ENCODE peak calls at places on chromosomes 6 and 20, in six cellular contexts. One of them, this sample, is unnamed.
A peak's percentile ranks its signal among the peaks of the same experiment; 100 is the strongest.

GRCh38 chr6:55040102-55040848 is 134.0 kb upstream of the HCRTR2 start:
- DNase-seq in left cardiac atrium: no peak
- DNase-seq in ecto neural progenitor cell: no peak
- DNase-seq in AML-193: peak; percentile 45
- DNase-seq in EL: peak; percentile 85
- DNase-seq in NCI-H1092 treated with DMSO at 0.1 percent for 48 hours: no peak
- DNase-seq in this sample: no peak

GRCh38 chr6:52881996-52882841 is 27.3 kb downstream of the GSTA3 start:
- DNase-seq in EL: peak; percentile 82
- DNase-seq in ecto neural progenitor cell: peak; percentile 69
- DNase-seq in NCI-H1092 treated with DMSO at 0.1 percent for 48 hours: peak; percentile 77
- DNase-seq in left cardiac atrium: peak; percentile 56
- DNase-seq in AML-193: peak; percentile 84
- DNase-seq in this sample: peak; percentile 49

GRCh38 chr6:113148576-113148975 is 708.6 kb upstream of the MARCKS start:
- DNase-seq in NCI-H1092 treated with DMSO at 0.1 percent for 48 hours: no peak
- DNase-seq in ecto neural progenitor cell: no peak
- DNase-seq in left cardiac atrium: no peak
- DNase-seq in EL: peak; percentile 9
- DNase-seq in AML-193: no peak
- DNase-seq in this sample: no peak

GRCh38 chr20:44247676-44248419 is 740 bp downstream of the GDAP1L1 start:
- DNase-seq in NCI-H1092 treated with DMSO at 0.1 percent for 48 hours: no peak
- DNase-seq in EL: peak; percentile 25
- DNase-seq in AML-193: no peak
- DNase-seq in ecto neural progenitor cell: peak; percentile 89
- DNase-seq in left cardiac atrium: peak; percentile 39
- DNase-seq in this sample: no peak

GRCh38 chr6:116444092-116444491 is 17.1 kb upstream of the CALHM6 start:
- DNase-seq in EL: peak; percentile 50
- DNase-seq in ecto neural progenitor cell: no peak
- DNase-seq in NCI-H1092 treated with DMSO at 0.1 percent for 48 hours: no peak
- DNase-seq in left cardiac atrium: no peak
- DNase-seq in AML-193: peak; percentile 69
- DNase-seq in this sample: no peak

GRCh38 chr6:44388135-44388487 is 605 bp downstream of the CDC5L start:
- DNase-seq in NCI-H1092 treated with DMSO at 0.1 percent for 48 hours: peak; percentile 34
- DNase-seq in AML-193: peak; percentile 52
- DNase-seq in ecto neural progenitor cell: no peak
- DNase-seq in left cardiac atrium: no peak
- DNase-seq in EL: no peak
- DNase-seq in this sample: no peak

GRCh38 chr6:5936140-5936539 is 70.6 kb downstream of the NRN1 start:
- DNase-seq in ecto neural progenitor cell: no peak
- DNase-seq in NCI-H1092 treated with DMSO at 0.1 percent for 48 hours: no peak
- DNase-seq in AML-193: no peak
- DNase-seq in EL: peak; percentile 56
- DNase-seq in left cardiac atrium: no peak
- DNase-seq in this sample: no peak

GRCh38 chr20:39623584-39624234 is 661.6 kb downstream of the DHX35 start:
- DNase-seq in ecto neural progenitor cell: no peak
- DNase-seq in NCI-H1092 treated with DMSO at 0.1 percent for 48 hours: no peak
- DNase-seq in AML-193: no peak
- DNase-seq in left cardiac atrium: no peak
- DNase-seq in EL: no peak
- DNase-seq in this sample: peak; percentile 54

GRCh38 chr6:15948930-15949900 is 179.7 kb upstream of the MYLIP start:
- DNase-seq in AML-193: no peak
- DNase-seq in left cardiac atrium: no peak
- DNase-seq in ecto neural progenitor cell: no peak
- DNase-seq in NCI-H1092 treated with DMSO at 0.1 percent for 48 hours: peak; percentile 65
- DNase-seq in EL: no peak
- DNase-seq in this sample: no peak

GRCh38 chr20:16059841-16060240 is 513.4 kb downstream of the KIF16B start:
- DNase-seq in AML-193: no peak
- DNase-seq in left cardiac atrium: no peak
- DNase-seq in NCI-H1092 treated with DMSO at 0.1 percent for 48 hours: no peak
- DNase-seq in ecto neural progenitor cell: no peak
- DNase-seq in EL: no peak
- DNase-seq in this sample: no peak

GRCh38 chr6:107108201-107108890 is 7.0 kb downstream of the BEND3 start:
- DNase-seq in ecto neural progenitor cell: no peak
- DNase-seq in EL: no peak
- DNase-seq in AML-193: peak; percentile 37
- DNase-seq in NCI-H1092 treated with DMSO at 0.1 percent for 48 hours: no peak
- DNase-seq in left cardiac atrium: no peak
- DNase-seq in this sample: no peak

GRCh38 chr6:64932486-64932885 is 774.5 kb downstream of the EYS start:
- DNase-seq in left cardiac atrium: no peak
- DNase-seq in EL: no peak
- DNase-seq in ecto neural progenitor cell: no peak
- DNase-seq in NCI-H1092 treated with DMSO at 0.1 percent for 48 hours: no peak
- DNase-seq in AML-193: no peak
- DNase-seq in this sample: no peak

GRCh38 chr6:40713002-40713719 is 126.0 kb upstream of the LRFN2 start:
- DNase-seq in ecto neural progenitor cell: no peak
- DNase-seq in NCI-H1092 treated with DMSO at 0.1 percent for 48 hours: no peak
- DNase-seq in EL: peak; percentile 8
- DNase-seq in left cardiac atrium: no peak
- DNase-seq in AML-193: no peak
- DNase-seq in this sample: no peak

GRCh38 chr6:114344971-114345274 is 2.1 kb upstream of the HS3ST5 start:
- DNase-seq in left cardiac atrium: no peak
- DNase-seq in AML-193: no peak
- DNase-seq in ecto neural progenitor cell: no peak
- DNase-seq in NCI-H1092 treated with DMSO at 0.1 percent for 48 hours: no peak
- DNase-seq in EL: no peak
- DNase-seq in this sample: no peak

GRCh38 chr6:125658759-125659431 is 90.5 kb upstream of the HEY2 start:
- DNase-seq in EL: peak; percentile 12
- DNase-seq in AML-193: no peak
- DNase-seq in left cardiac atrium: no peak
- DNase-seq in ecto neural progenitor cell: no peak
- DNase-seq in NCI-H1092 treated with DMSO at 0.1 percent for 48 hours: no peak
- DNase-seq in this sample: no peak

GRCh38 chr6:52538921-52539354 is 37.9 kb downstream of the TRAM2 start:
- DNase-seq in EL: peak; percentile 96
- DNase-seq in ecto neural progenitor cell: no peak
- DNase-seq in NCI-H1092 treated with DMSO at 0.1 percent for 48 hours: no peak
- DNase-seq in left cardiac atrium: no peak
- DNase-seq in AML-193: no peak
- DNase-seq in this sample: no peak

GRCh38 chr20:3430376-3431069 is 23.1 kb upstream of the DNAAF9 start:
- DNase-seq in EL: no peak
- DNase-seq in ecto neural progenitor cell: no peak
- DNase-seq in AML-193: peak; percentile 78
- DNase-seq in left cardiac atrium: no peak
- DNase-seq in NCI-H1092 treated with DMSO at 0.1 percent for 48 hours: no peak
- DNase-seq in this sample: no peak

GRCh38 chr6:25404693-25405169 is 125.6 kb downstream of the CARMIL1 start:
- DNase-seq in AML-193: peak; percentile 64
- DNase-seq in NCI-H1092 treated with DMSO at 0.1 percent for 48 hours: no peak
- DNase-seq in ecto neural progenitor cell: no peak
- DNase-seq in left cardiac atrium: no peak
- DNase-seq in EL: no peak
- DNase-seq in this sample: no peak

GRCh38 chr6:100229512-100229911 is 235.2 kb downstream of the SIM1 start:
- DNase-seq in NCI-H1092 treated with DMSO at 0.1 percent for 48 hours: peak; percentile 17
- DNase-seq in ecto neural progenitor cell: no peak
- DNase-seq in left cardiac atrium: no peak
- DNase-seq in EL: no peak
- DNase-seq in AML-193: no peak
- DNase-seq in this sample: no peak

GRCh38 chr6:63448229-63448628 is 124.1 kb upstream of the LOC128125822 start:
- DNase-seq in EL: no peak
- DNase-seq in left cardiac atrium: no peak
- DNase-seq in ecto neural progenitor cell: no peak
- DNase-seq in NCI-H1092 treated with DMSO at 0.1 percent for 48 hours: no peak
- DNase-seq in AML-193: no peak
- DNase-seq in this sample: no peak

GRCh38 chr20:34560141-34560523 is 1.6 kb downstream of the MAP1LC3A start:
- DNase-seq in AML-193: no peak
- DNase-seq in ecto neural progenitor cell: no peak
- DNase-seq in EL: no peak
- DNase-seq in NCI-H1092 treated with DMSO at 0.1 percent for 48 hours: no peak
- DNase-seq in left cardiac atrium: no peak
- DNase-seq in this sample: no peak